ENCODE peak calls at places on chromosomes 13 and 19, in seven cellular contexts. M is glutamatergic neuron, U is IMR-90, Q is fibroblast of pulmonary artery, K is foreskin fibroblast, C is uterus, E is fibroblast of the aortic adventitia. D is an unnamed sample.

GRCh38 chr19:4714016-4714415 is 9.6 kb downstream of the DPP9 start:
- DNase-seq in M (no peak), C (no peak), Q (no peak), K (no peak), E (no peak), U (no peak), D (no peak)

GRCh38 chr13:84400711-84401110 is 518.4 kb upstream of the SLITRK1 start:
- DNase-seq in Q (peak; percentile 88), M (no peak), C (no peak), U (peak; percentile 82), K (peak; percentile 61), E (peak; percentile 86), D (no peak)

GRCh38 chr13:25738797-25739196 is 313.0 kb downstream of the SHISA2 start:
- DNase-seq in U (no peak), Q (peak; percentile 4), K (no peak), M (no peak), E (no peak), C (no peak), D (no peak)

GRCh38 chr13:68697551-68697950 is 1410.1 kb upstream of the ATXN8OS start:
- DNase-seq in E (no peak), Q (no peak), U (no peak), K (no peak), C (no peak), M (no peak), D (no peak)

GRCh38 chr19:6528544-6529121 is 2.2 kb upstream of the TNFSF9 start:
- DNase-seq in M (peak; percentile 32), Q (no peak), C (no peak), U (no peak), K (no peak), E (peak; percentile 46), D (no peak)

GRCh38 chr13:34000955-34001354 is 183.0 kb downstream of the RFC3 start:
- DNase-seq in Q (no peak), K (no peak), M (no peak), C (no peak), U (no peak), E (no peak), D (no peak)

GRCh38 chr13:98820744-98821371 is 68.4 kb upstream of the SLC15A1 start:
- DNase-seq in C (no peak), E (no peak), Q (no peak), M (no peak), K (no peak), U (no peak), D (no peak)

GRCh38 chr13:33728271-33729037 is 89.5 kb upstream of the RFC3 start:
- DNase-seq in U (no peak), Q (peak; percentile 5), C (no peak), K (no peak), E (peak; percentile 48), M (no peak), D (peak; percentile 96)

DNA sequence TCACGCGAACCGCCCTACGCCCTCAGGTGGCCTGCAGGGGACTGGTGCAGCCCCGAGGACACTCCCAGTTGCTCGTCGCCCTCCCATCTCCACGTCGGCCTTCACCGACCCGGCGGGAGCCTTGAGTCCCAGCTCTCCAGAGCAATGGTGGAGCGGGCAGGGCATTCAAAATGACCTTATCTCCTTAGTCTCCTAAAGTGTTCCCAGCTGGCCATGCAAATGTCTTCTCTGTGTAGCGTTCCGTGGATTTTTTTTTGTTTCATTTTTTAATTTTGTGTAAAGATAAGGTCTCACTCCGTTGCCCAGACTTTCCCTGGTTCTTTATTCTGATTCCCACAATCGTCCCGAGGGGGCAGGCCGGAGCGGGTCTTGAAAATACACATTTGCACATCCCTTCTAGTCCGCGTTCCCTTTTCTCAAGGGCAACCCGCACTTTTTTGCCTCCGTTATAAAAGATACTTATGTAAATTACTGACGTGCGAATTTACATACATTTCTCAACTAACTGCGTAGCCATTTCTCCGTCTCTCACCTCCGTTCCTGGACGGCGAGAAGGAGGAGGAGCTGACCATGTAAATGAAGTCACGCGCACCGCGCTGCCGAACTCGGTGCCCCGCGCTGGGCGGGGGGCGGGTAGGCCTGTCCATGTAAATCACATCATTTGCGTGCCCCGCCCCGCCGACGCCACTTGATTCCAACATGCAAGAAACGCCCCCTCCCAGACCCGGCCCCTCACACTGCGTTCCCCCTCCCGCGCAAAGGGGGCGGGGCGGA is 581 bp upstream of the EGLN2 start:
- DNase-seq in C (peak; percentile 100), E (peak; percentile 99), K (peak; percentile 100), U (peak; percentile 99), M (peak; percentile 100), Q (peak; percentile 100), D (peak; percentile 99)
- TF ChIP-seq CTCF in C (peak; percentile 55), E (peak; percentile 64), K (peak; percentile 37), U (peak; percentile 47), M (peak; percentile 29), Q (peak; percentile 50), D (peak; percentile 36)

GRCh38 chr19:9453953-9454352 is 18.6 kb upstream of the ZNF266 start:
- DNase-seq in E (no peak), M (no peak), U (no peak), Q (no peak), K (no peak), C (no peak), D (no peak)
- TF ChIP-seq CTCF in E (no peak), M (no peak), U (no peak), Q (no peak), K (no peak), C (no peak), D (no peak)

DNA sequence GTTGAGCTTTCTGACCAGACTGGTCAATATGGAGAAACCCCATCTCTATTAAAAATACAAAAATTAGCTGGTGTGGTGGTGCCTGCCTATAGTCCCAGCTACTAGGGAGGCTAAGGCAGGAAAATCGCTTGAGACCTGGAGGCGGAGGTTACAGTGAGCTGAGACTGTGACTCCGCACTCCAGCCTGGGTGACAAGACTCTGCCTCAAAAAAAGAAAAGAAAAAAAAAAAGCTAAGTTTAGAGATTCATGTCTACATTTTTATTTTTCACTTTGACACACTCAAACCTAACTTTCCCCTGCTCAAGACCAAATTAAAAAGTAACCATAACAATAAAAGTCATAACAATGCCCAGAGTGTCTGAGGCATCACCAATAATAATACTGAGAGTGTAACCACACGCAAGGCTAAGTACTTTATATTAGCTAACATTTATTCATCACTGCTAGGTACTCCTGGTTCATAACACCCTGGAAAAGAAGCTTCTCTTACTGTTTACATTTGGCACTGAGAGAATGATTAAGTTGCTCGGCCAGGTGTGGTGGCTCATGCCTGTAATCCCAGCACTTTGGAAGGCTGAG is 5.7 kb downstream of the IRGC start:
- DNase-seq in C (no peak), E (no peak), Q (no peak), M (no peak), U (no peak), K (no peak), D (no peak)
- TF ChIP-seq CTCF in C (no peak), E (no peak), Q (no peak), M (no peak), U (no peak), K (no peak), D (no peak)

DNA sequence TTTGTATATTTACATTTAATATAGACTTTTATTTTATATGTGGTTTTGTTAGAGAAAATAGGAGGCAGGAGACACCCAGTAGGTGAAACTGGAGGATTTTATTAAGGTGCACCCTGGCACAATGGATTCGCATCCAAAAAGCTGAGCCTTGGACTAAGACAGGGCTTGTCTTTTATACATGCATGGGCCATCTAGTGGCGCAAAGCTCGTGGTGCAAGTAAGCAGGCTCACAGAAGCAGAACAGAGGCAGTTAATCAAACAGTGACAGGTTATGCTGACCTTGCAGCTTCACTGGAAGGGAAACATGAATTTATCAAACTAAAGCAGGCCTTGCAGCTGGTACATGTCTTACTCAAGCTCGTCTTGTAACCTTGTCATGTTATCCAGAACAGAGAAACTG is 58.8 kb upstream of the ZNF681 start:
- DNase-seq in K (peak; percentile 0), M (peak; percentile 53), E (no peak), Q (peak; percentile 8), U (peak; percentile 4), C (peak; percentile 62), D (no peak)
- TF ChIP-seq CTCF in K (peak; percentile 16), M (no peak), E (peak; percentile 21), Q (peak; percentile 30), U (no peak), C (no peak), D (peak; percentile 60)

GRCh38 chr13:110684388-110685056 is 21.4 kb downstream of the CARS2 start:
- DNase-seq in M (no peak), E (no peak), Q (no peak), K (no peak), C (no peak), U (no peak), D (no peak)

GRCh38 chr13:110682746-110683145 is 23.2 kb downstream of the CARS2 start:
- DNase-seq in E (no peak), M (no peak), U (no peak), Q (no peak), C (no peak), K (no peak), D (no peak)

GRCh38 chr13:110681868-110682550 is 23.9 kb downstream of the CARS2 start:
- DNase-seq in K (no peak), Q (no peak), U (no peak), M (no peak), C (no peak), E (no peak), D (no peak)

GRCh38 chr13:110683921-110684320 is 22.0 kb downstream of the CARS2 start:
- DNase-seq in M (no peak), E (no peak), U (no peak), Q (no peak), C (no peak), K (no peak), D (no peak)

GRCh38 chr13:110683203-110683883 is 22.6 kb downstream of the CARS2 start:
- DNase-seq in M (no peak), E (peak; percentile 20), C (no peak), Q (peak; percentile 36), K (no peak), U (peak; percentile 15), D (no peak)
- TF ChIP-seq CTCF in M (peak; percentile 37), E (peak; percentile 29), C (peak; percentile 23), Q (peak; percentile 40), K (peak; percentile 32), U (peak; percentile 23), D (no peak)